ENCODE peak calls at places on chromosomes 16 and 17, in nine cellular contexts. U is brain microvascular endothelial cell, M is adrenal gland, P is sigmoid colon, N is dorsolateral prefrontal cortex, Y is progenitor cell of endocrine pancreas, J is natural killer cell, C is B cell, V is WTC11. Q is an unnamed sample.

GRCh38 chr17:36937961-36938565 is 788 bp downstream of the LHX1 start:
- DNase-seq in J (no peak), Y (no peak), M (no peak), C (no peak), N (no peak), P (no peak), U (no peak), V (peak), Q (no peak)

GRCh38 chr17:67514998-67515397 is 137.9 kb downstream of the PITPNC1 start:
- DNase-seq in N (no peak), M (peak), P (no peak), V (no peak), Y (no peak), C (no peak), J (no peak), U (no peak), Q (no peak)

GRCh38 chr17:596763-597644 is 117.6 kb downstream of the VPS53 start:
- DNase-seq in Y (no peak), M (peak), J (no peak), U (peak), P (no peak), C (no peak), N (no peak), V (no peak), Q (no peak)

GRCh38 chr16:83992624-83993023 is 24.6 kb downstream of the NECAB2 start:
- DNase-seq in P (no peak), U (peak), C (no peak), N (no peak), V (no peak), M (peak), J (no peak), Y (no peak), Q (no peak)

GRCh38 chr16:13306153-13306552 is 404.8 kb downstream of the SHISA9 start:
- DNase-seq in Y (no peak), P (no peak), M (no peak), N (no peak), J (no peak), U (no peak), V (no peak), C (no peak), Q (no peak)

GRCh38 chr17:47276868-47277267 is 23.2 kb downstream of the ITGB3 start:
- DNase-seq in J (no peak), P (peak), U (peak), N (no peak), Y (no peak), V (peak), M (peak), C (no peak), Q (no peak)

GRCh38 chr17:60442271-60443201 is 20.2 kb downstream of the CHCT1 start:
- DNase-seq in J (no peak), M (no peak), V (no peak), P (no peak), C (no peak), U (peak), Y (no peak), N (no peak), Q (no peak)

GRCh38 chr17:65463242-65463641 is 98.2 kb downstream of the AXIN2 start:
- DNase-seq in P (no peak), V (no peak), M (peak), C (no peak), N (no peak), Y (no peak), J (no peak), U (peak), Q (no peak)

GRCh38 chr17:47603830-47604229 is 45.9 kb upstream of the KPNB1 start:
- DNase-seq in U (no peak), N (no peak), M (no peak), Y (no peak), C (no peak), P (no peak), J (no peak), V (no peak), Q (no peak)

GRCh38 chr17:28065706-28066105 is 23.2 kb downstream of the NLK start:
- DNase-seq in Y (no peak), J (no peak), N (no peak), P (no peak), M (no peak), V (no peak), U (peak), C (no peak), Q (no peak)
- TF ChIP-seq CTCF in Y (no peak), J (no peak), N (no peak), P (no peak), M (no peak), V (no peak), U (no peak), C (no peak), Q (no peak)

DNA sequence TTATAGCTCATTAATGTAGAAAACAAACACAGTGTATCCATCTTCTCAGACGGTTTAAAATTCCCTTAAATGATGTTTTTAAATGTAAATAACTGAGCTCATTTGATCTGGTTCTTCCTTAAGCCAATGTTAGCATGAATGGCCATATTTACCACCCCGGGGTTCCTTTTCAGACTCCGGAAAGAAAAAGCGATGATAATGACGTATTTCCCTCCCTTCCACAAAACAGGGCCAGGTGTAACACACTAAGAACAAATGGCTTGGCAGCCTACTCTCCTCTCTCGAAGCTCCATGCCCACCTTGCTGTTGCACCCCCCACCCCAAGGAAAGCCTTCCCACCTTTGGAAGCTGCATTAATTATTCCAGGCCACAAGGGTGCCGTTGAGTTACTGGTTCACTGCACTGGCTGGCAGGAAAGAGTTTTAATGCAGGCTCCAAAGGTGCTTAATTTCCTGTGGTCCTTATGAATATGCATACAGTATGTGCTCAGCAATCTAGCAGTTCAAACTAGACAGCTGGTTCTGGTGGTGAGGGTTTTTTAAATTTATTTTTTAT is 378.9 kb downstream of the WWOX start:
- DNase-seq in J (no peak), V (peak), P (no peak), C (no peak), N (no peak), U (no peak), M (no peak), Y (no peak), Q (no peak)
- TF ChIP-seq CTCF in J (peak), V (peak), P (no peak), C (no peak), N (peak), U (peak), M (peak), Y (peak), Q (no peak)

DNA sequence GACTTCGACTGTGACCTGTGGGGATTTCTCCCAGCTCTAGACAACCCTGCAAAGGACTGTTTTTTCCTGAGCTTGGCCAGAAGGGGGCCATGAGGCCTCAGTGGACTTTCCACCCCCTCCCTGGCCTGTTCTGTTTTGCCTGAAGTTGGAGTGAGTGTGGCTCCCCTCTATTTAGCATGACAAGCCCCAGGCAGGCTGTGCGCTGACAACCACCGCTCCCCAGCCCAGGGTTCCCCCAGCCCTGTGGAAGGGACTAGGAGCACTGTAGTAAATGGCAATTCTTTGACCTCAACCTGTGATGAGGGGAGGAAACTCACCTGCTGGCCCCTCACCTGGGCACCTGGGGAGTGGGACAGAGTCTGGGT is 19.3 kb downstream of the NGFR start:
- DNase-seq in C (no peak), M (no peak), N (no peak), V (peak), U (no peak), J (no peak), P (no peak), Y (no peak), Q (no peak)
- TF ChIP-seq CTCF in C (no peak), M (no peak), N (no peak), V (no peak), U (peak), J (no peak), P (no peak), Y (peak), Q (no peak)

DNA sequence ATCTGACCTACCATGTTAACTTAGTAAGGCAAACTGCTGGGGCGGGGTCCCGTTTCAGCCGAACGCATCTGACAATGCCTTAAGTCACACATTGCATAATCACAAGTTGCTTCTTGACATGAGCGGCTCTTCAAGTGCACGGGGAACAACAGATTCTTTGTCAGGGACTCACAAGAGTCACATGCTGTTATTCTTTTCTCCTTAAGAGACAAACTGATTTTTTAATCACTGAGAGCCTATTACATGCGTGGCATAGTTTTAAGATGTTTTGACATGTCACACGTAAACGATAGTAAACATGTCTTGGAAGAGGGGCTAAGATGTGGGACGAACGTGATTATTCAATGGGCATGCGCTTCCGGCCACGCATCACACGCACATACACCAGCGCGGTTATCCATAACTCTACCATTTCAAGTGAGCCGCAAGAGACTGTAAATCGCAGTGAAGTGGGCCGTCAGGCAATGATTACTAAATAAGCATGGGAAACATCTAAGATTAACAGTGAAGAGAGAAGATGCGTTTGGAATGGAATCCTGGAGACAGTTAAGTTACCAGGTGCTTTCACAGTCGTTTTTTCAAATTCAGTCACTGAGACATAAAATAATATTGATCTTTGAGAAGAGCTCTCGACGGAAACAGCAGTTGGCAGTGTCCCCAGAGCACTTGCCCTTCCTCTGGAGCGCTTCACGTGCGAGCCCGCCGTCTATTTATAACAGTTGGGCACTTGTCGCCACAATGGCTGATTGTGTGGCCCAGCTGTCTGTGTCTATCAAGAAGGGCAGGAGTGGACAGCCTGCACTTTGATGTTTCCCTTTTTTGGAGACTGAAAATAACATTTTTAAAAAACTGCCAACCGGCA is 63.2 kb downstream of the ADCY9 start:
- DNase-seq in C (no peak), V (no peak), P (peak), J (peak), N (peak), Y (no peak), M (peak), U (peak), Q (peak)
- TF ChIP-seq CTCF in C (no peak), V (no peak), P (no peak), J (no peak), N (no peak), Y (no peak), M (no peak), U (no peak), Q (no peak)

GRCh38 chr16:1193143-1193824 is 31.8 kb downstream of the TPSG1 start:
- DNase-seq in J (no peak), C (no peak), P (peak), V (no peak), N (peak), Y (no peak), M (peak), U (no peak), Q (no peak)
- TF ChIP-seq CTCF in J (no peak), C (no peak), P (no peak), V (no peak), N (no peak), Y (no peak), M (no peak), U (no peak), Q (no peak)

GRCh38 chr17:18043491-18043890 is 4.3 kb downstream of the GID4 start:
- DNase-seq in N (no peak), Y (no peak), V (no peak), M (no peak), U (no peak), C (no peak), J (no peak), P (no peak), Q (no peak)
- TF ChIP-seq CTCF in N (peak), Y (no peak), V (no peak), M (no peak), U (peak), C (peak), J (no peak), P (no peak), Q (no peak)

DNA sequence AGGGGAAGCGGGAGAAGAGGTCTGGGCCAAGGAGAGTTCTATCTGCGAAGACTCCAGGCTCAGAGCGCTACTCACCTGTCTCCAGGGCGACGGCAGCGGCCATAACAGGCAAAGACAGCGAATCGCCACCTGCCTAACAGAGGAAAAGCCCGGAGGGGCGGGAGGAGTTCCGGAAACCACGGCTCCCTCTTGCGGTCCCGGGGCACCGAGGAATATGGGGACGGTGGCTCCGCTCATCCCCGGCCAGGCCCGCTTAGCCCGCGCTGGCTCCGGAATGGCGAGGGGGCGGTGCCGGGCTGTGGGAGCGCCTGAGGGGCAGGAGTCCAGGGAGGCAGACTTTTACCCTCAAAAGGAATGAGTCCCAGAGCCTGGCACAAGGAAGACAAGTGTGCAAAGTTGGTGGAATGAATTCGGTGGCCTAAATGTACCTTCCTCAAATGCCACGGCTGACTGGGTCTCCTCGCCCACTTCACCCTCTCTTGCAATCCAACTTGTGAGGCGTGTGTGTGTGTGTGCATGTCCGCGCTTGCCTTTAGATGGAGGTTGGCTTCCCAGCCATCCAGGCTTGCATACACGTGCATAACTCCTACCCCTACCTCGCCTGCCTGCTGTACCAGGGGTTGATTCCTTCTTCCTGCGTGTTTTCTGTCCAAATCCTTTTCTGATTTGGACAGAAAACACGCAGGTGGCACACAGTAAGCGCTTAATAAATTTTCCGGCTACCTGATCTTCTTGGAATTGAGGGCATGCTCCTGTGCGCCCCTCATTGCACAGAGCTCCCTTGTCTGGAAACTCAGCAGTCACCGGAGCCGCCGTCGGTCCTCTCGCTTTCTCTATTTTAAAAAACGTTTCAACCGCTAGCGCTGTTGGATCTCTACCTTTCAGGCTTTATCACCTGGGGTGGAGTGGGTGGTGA is 3.5 kb downstream of the C17orf100 start:
- DNase-seq in M (peak), N (no peak), U (no peak), V (peak), P (no peak), J (no peak), C (no peak), Y (no peak), Q (no peak)
- TF ChIP-seq CTCF in M (no peak), N (no peak), U (peak), V (no peak), P (no peak), J (no peak), C (no peak), Y (no peak), Q (no peak)

DNA sequence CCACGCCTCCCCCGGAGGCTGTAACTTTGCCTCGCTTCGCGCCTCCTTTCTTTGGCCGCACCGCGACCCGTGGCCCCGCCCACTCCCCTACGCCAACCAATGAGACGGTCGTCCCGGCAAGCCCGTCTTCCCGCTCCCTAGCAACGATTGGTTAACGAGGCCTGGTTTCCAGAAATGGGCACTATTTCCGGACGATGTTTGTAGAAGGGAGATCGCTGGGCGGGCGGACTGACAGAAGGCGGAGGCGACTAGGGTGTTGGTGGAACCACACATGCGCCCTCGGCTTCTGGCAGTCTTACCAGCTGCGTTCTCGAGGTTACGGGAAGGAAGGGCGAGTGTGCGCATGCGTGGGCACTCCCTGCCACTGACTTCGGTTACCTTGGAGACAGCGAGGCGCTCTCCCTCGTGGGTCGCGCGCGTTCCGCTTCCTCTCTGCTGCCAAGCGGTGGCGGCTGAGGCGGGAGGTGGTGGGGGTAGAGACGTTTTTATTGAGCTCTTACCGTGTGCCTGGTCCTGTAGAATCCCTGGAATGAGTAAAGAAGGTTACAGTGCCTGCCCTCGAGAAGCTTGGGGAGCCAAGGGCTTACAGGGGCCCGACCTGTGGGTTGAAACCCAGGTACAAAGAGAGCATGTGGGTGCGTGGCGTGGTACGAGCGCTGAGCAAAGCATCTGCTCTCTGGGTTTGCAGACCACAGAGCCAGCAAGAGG is 447 bp upstream of the MAP3K14 start:
- DNase-seq in M (peak), J (peak), P (peak), U (peak), C (peak), Y (peak), N (peak), V (peak), Q (peak)
- TF ChIP-seq CTCF in M (no peak), J (no peak), P (no peak), U (peak), C (no peak), Y (no peak), N (peak), V (no peak), Q (no peak)

GRCh38 chr17:44564429-44564828 is 7.1 kb downstream of the FZD2 start:
- DNase-seq in M (no peak), N (no peak), P (no peak), U (no peak), V (no peak), J (no peak), Y (no peak), C (no peak), Q (no peak)
- TF ChIP-seq CTCF in M (no peak), N (no peak), P (no peak), U (peak), V (no peak), J (no peak), Y (no peak), C (no peak), Q (no peak)

GRCh38 chr16:49556252-49557069 is 182.9 kb downstream of the C16orf78 start:
- DNase-seq in J (no peak), V (peak), C (no peak), U (peak), N (no peak), Y (peak), M (no peak), P (no peak), Q (no peak)
- TF ChIP-seq CTCF in J (no peak), V (peak), C (no peak), U (peak), N (peak), Y (peak), M (no peak), P (no peak), Q (no peak)